ENCODE peak calls at places on chromosomes 5 and 9, in eight cellular contexts. One of them, this sample, is unnamed.

GRCh38 chr9:109945571-109945970 is 165.6 kb downstream of the PALM2AKAP2 start:
- DNase-seq in breast epithelium: no peak
- DNase-seq in epithelial cell of esophagus: no peak
- DNase-seq in lower leg skin: no peak
- DNase-seq in GM13977: no peak
- DNase-seq in HFF-Myc: no peak
- DNase-seq in hepatocyte: no peak
- DNase-seq in CD8-positive, alpha-beta T cell: no peak
- DNase-seq in this sample: no peak

GRCh38 chr5:178363501-178364325 is 131.1 kb upstream of the PHYKPL start:
- DNase-seq in breast epithelium: no peak
- DNase-seq in epithelial cell of esophagus: no peak
- DNase-seq in GM13977: no peak
- DNase-seq in HFF-Myc: no peak
- DNase-seq in CD8-positive, alpha-beta T cell: no peak
- DNase-seq in hepatocyte: no peak
- DNase-seq in lower leg skin: no peak
- DNase-seq in this sample: no peak

GRCh38 chr9:14428781-14429230 is 114.9 kb upstream of the NFIB start:
- DNase-seq in epithelial cell of esophagus: peak
- DNase-seq in hepatocyte: peak
- DNase-seq in GM13977: peak
- DNase-seq in lower leg skin: peak
- DNase-seq in CD8-positive, alpha-beta T cell: peak
- DNase-seq in HFF-Myc: peak
- DNase-seq in breast epithelium: peak
- DNase-seq in this sample: peak

GRCh38 chr5:33867236-33867635 is 24.6 kb downstream of the ADAMTS12 start:
- DNase-seq in HFF-Myc: peak
- DNase-seq in GM13977: no peak
- DNase-seq in epithelial cell of esophagus: no peak
- DNase-seq in hepatocyte: no peak
- DNase-seq in breast epithelium: no peak
- DNase-seq in lower leg skin: no peak
- DNase-seq in CD8-positive, alpha-beta T cell: no peak
- DNase-seq in this sample: no peak

GRCh38 chr5:135332519-135333150 is 66.4 kb downstream of the MACROH2A1 start:
- DNase-seq in breast epithelium: no peak
- DNase-seq in GM13977: peak
- DNase-seq in epithelial cell of esophagus: peak
- DNase-seq in CD8-positive, alpha-beta T cell: no peak
- DNase-seq in lower leg skin: no peak
- DNase-seq in HFF-Myc: peak
- DNase-seq in hepatocyte: peak
- DNase-seq in this sample: no peak

GRCh38 chr5:148070621-148071020 is 6.8 kb downstream of the SPINK5 start:
- DNase-seq in GM13977: no peak
- DNase-seq in HFF-Myc: no peak
- DNase-seq in CD8-positive, alpha-beta T cell: no peak
- DNase-seq in epithelial cell of esophagus: peak
- DNase-seq in hepatocyte: no peak
- DNase-seq in lower leg skin: no peak
- DNase-seq in breast epithelium: no peak
- DNase-seq in this sample: no peak

GRCh38 chr5:89615839-89616518 is 733.0 kb upstream of the MEF2C start:
- DNase-seq in lower leg skin: no peak
- DNase-seq in HFF-Myc: no peak
- DNase-seq in hepatocyte: no peak
- DNase-seq in breast epithelium: no peak
- DNase-seq in GM13977: no peak
- DNase-seq in epithelial cell of esophagus: no peak
- DNase-seq in CD8-positive, alpha-beta T cell: no peak
- DNase-seq in this sample: no peak

GRCh38 chr5:59560553-59560952 is 333.0 kb downstream of the PDE4D start:
- DNase-seq in breast epithelium: no peak
- DNase-seq in hepatocyte: no peak
- DNase-seq in epithelial cell of esophagus: no peak
- DNase-seq in HFF-Myc: no peak
- DNase-seq in GM13977: no peak
- DNase-seq in CD8-positive, alpha-beta T cell: no peak
- DNase-seq in lower leg skin: no peak
- DNase-seq in this sample: no peak

GRCh38 chr9:69307446-69308216 is 17.4 kb upstream of the ENTREP1 start:
- DNase-seq in breast epithelium: no peak
- DNase-seq in epithelial cell of esophagus: no peak
- DNase-seq in CD8-positive, alpha-beta T cell: no peak
- DNase-seq in lower leg skin: no peak
- DNase-seq in GM13977: no peak
- DNase-seq in HFF-Myc: no peak
- DNase-seq in hepatocyte: peak
- DNase-seq in this sample: no peak

GRCh38 chr9:127915801-127916664 is 808 bp downstream of the ST6GALNAC4 start:
- DNase-seq in HFF-Myc: no peak
- DNase-seq in GM13977: no peak
- DNase-seq in lower leg skin: no peak
- DNase-seq in CD8-positive, alpha-beta T cell: peak
- DNase-seq in epithelial cell of esophagus: no peak
- DNase-seq in hepatocyte: no peak
- DNase-seq in breast epithelium: no peak
- DNase-seq in this sample: no peak

GRCh38 chr9:16485575-16486321 is 384.7 kb downstream of the BNC2 start:
- DNase-seq in GM13977: no peak
- DNase-seq in HFF-Myc: no peak
- DNase-seq in CD8-positive, alpha-beta T cell: no peak
- DNase-seq in breast epithelium: no peak
- DNase-seq in lower leg skin: no peak
- DNase-seq in hepatocyte: no peak
- DNase-seq in epithelial cell of esophagus: no peak
- DNase-seq in this sample: no peak

GRCh38 chr5:5182508-5183191 is 42.5 kb downstream of the ADAMTS16 start:
- DNase-seq in hepatocyte: no peak
- DNase-seq in GM13977: no peak
- DNase-seq in HFF-Myc: no peak
- DNase-seq in lower leg skin: no peak
- DNase-seq in epithelial cell of esophagus: no peak
- DNase-seq in CD8-positive, alpha-beta T cell: no peak
- DNase-seq in breast epithelium: no peak
- DNase-seq in this sample: no peak

GRCh38 chr9:15468113-15468512 is 42.7 kb downstream of the PSIP1 start:
- DNase-seq in hepatocyte: no peak
- DNase-seq in GM13977: no peak
- DNase-seq in CD8-positive, alpha-beta T cell: no peak
- DNase-seq in lower leg skin: no peak
- DNase-seq in breast epithelium: no peak
- DNase-seq in HFF-Myc: no peak
- DNase-seq in epithelial cell of esophagus: no peak
- DNase-seq in this sample: no peak

GRCh38 chr5:158198636-158199035 is 339.7 kb upstream of the CLINT1 start:
- DNase-seq in breast epithelium: no peak
- DNase-seq in CD8-positive, alpha-beta T cell: no peak
- DNase-seq in GM13977: peak
- DNase-seq in HFF-Myc: no peak
- DNase-seq in epithelial cell of esophagus: no peak
- DNase-seq in hepatocyte: no peak
- DNase-seq in lower leg skin: no peak
- DNase-seq in this sample: no peak

GRCh38 chr5:6656680-6657079 is 23.4 kb downstream of the SRD5A1 start:
- DNase-seq in HFF-Myc: no peak
- DNase-seq in hepatocyte: no peak
- DNase-seq in lower leg skin: no peak
- DNase-seq in epithelial cell of esophagus: no peak
- DNase-seq in CD8-positive, alpha-beta T cell: no peak
- DNase-seq in GM13977: no peak
- DNase-seq in breast epithelium: no peak
- DNase-seq in this sample: no peak

GRCh38 chr5:6540111-6540830 is 91.6 kb downstream of the UBE2QL1 start:
- DNase-seq in CD8-positive, alpha-beta T cell: no peak
- DNase-seq in GM13977: no peak
- DNase-seq in lower leg skin: no peak
- DNase-seq in epithelial cell of esophagus: no peak
- DNase-seq in HFF-Myc: no peak
- DNase-seq in hepatocyte: no peak
- DNase-seq in breast epithelium: no peak
- DNase-seq in this sample: no peak

GRCh38 chr5:133996683-133997252 is 8.0 kb downstream of the VDAC1 start:
- DNase-seq in HFF-Myc: no peak
- DNase-seq in breast epithelium: no peak
- DNase-seq in GM13977: no peak
- DNase-seq in CD8-positive, alpha-beta T cell: no peak
- DNase-seq in hepatocyte: no peak
- DNase-seq in epithelial cell of esophagus: no peak
- DNase-seq in lower leg skin: no peak
- DNase-seq in this sample: no peak
- TF ChIP-seq CTCF in HFF-Myc: peak
- TF ChIP-seq CTCF in breast epithelium: no peak
- TF ChIP-seq CTCF in GM13977: peak
- TF ChIP-seq CTCF in CD8-positive, alpha-beta T cell: peak
- TF ChIP-seq CTCF in hepatocyte: peak
- TF ChIP-seq CTCF in epithelial cell of esophagus: peak
- TF ChIP-seq CTCF in lower leg skin: no peak
- TF ChIP-seq CTCF in this sample: no peak

DNA sequence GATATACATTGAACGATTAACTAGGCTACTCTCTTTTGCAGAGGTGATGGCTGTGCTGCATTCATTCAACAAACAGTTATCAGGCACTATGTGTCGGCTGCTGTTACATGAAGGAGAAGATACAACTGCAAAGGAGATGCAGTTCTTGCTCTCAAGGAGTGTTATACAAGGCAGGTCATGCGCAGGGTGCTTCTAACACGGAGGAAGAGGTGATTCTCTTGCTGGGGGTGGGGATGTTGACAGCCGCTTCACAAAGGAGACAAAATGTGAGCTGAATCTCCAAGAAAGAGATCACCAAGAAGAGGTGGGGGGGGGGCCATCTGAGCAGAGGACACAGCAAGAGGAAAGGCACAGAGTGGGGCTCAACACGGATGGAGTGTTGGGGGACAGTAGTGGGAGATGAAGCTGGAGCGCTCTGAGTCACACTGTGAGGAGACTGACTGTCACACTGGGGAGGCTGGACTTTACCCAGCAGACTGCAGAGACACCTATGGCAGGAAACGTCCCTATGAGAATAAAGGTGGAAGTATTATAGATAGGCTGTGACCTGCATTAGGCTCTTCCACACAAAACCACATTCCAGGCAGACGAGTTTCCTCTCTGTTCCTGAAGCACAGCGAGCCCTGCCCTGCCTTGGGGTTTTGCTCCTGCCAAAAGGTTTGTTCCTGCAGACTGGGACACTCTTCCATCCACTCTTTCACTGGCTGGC is 20.9 kb downstream of the NDUFA8 start:
- DNase-seq in CD8-positive, alpha-beta T cell: no peak
- DNase-seq in epithelial cell of esophagus: peak
- DNase-seq in breast epithelium: no peak
- DNase-seq in GM13977: no peak
- DNase-seq in HFF-Myc: no peak
- DNase-seq in hepatocyte: no peak
- DNase-seq in lower leg skin: no peak
- DNase-seq in this sample: no peak
- TF ChIP-seq CTCF in CD8-positive, alpha-beta T cell: no peak
- TF ChIP-seq CTCF in epithelial cell of esophagus: no peak
- TF ChIP-seq CTCF in breast epithelium: no peak
- TF ChIP-seq CTCF in GM13977: no peak
- TF ChIP-seq CTCF in HFF-Myc: no peak
- TF ChIP-seq CTCF in hepatocyte: no peak
- TF ChIP-seq CTCF in lower leg skin: no peak
- TF ChIP-seq CTCF in this sample: no peak

DNA sequence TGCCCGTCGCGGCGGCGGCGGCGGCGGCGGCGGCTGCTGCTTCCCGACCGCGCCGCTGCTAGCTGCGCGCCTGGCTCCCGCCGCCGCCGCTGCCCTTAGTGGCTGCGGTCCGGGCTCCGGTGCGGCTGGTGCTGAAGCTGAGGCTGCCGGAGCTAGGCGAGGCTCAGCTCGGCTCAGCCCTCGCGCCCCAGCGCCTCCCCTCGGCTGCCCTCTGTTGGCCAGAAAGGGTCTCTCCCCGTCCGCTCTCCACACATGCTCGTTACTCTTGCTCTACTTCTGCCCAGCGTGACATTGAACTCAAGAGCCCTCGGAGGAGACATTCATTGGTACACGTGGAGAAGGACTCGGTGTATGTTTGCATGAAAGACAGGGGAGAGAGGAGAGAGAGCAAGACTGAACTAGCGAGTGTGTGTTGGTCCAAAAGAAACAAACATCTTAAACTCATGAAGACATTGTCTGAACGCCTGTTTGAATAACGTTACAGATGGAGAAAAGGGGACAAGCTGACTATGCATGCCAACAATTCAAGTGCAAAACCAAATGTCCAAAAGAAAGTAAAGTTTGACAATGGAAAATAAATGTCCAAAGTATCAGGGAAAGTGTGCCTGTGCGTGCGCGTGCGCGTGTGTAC is at the start of gene HCN1:
- DNase-seq in lower leg skin: peak
- DNase-seq in epithelial cell of esophagus: peak
- DNase-seq in CD8-positive, alpha-beta T cell: no peak
- DNase-seq in HFF-Myc: peak
- DNase-seq in hepatocyte: peak
- DNase-seq in breast epithelium: peak
- DNase-seq in GM13977: peak
- DNase-seq in this sample: peak
- TF ChIP-seq CTCF in lower leg skin: no peak
- TF ChIP-seq CTCF in epithelial cell of esophagus: peak
- TF ChIP-seq CTCF in CD8-positive, alpha-beta T cell: no peak
- TF ChIP-seq CTCF in HFF-Myc: peak
- TF ChIP-seq CTCF in hepatocyte: peak
- TF ChIP-seq CTCF in breast epithelium: peak
- TF ChIP-seq CTCF in GM13977: peak
- TF ChIP-seq CTCF in this sample: peak

DNA sequence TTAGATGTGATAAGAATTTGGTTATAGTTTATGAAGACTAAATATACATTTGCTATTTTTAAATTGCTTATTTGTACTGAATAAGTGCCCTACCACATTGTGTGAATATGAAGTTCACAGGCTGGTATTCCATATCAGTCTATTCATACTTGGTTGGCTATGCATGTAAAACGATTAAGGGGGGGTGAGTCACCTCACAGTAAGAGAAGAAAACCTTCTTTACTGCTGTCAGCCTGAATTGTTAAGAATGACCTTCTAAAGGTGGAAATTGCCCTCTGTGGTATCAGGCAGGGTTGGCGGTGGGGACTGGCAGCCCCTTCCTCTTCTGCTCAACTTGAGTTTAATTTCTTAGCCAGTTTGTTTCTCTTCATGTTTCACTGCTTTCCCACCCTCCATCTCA is 127.0 kb upstream of the RPS23 start:
- DNase-seq in HFF-Myc: no peak
- DNase-seq in CD8-positive, alpha-beta T cell: no peak
- DNase-seq in lower leg skin: no peak
- DNase-seq in GM13977: no peak
- DNase-seq in epithelial cell of esophagus: peak
- DNase-seq in breast epithelium: no peak
- DNase-seq in hepatocyte: no peak
- DNase-seq in this sample: no peak
- TF ChIP-seq CTCF in HFF-Myc: no peak
- TF ChIP-seq CTCF in CD8-positive, alpha-beta T cell: no peak
- TF ChIP-seq CTCF in lower leg skin: no peak
- TF ChIP-seq CTCF in GM13977: no peak
- TF ChIP-seq CTCF in epithelial cell of esophagus: no peak
- TF ChIP-seq CTCF in breast epithelium: no peak
- TF ChIP-seq CTCF in hepatocyte: no peak
- TF ChIP-seq CTCF in this sample: no peak

This sample was measured in pancreas.